ENCODE peak calls at places on chromosomes 16 and 17, in five cellular contexts. X, R, S, Y and N are unnamed samples. For H3K4me1, the result is how much of the 10 kb centered on the place peaks cover.

GRCh38 chr16:85490407-85490806 is 122.7 kb upstream of the GSE1 start:
- DNase-seq in X (no peak), R (no peak), S (no peak), Y (no peak), N (no peak)

GRCh38 chr16:19116711-19117449 is 3.1 kb downstream of the ITPRIPL2 start:
- DNase-seq in Y (no peak), S (no peak), R (no peak), X (no peak), N (no peak)

GRCh38 chr16:15846510-15846909 is 10.3 kb downstream of the MYH11 start:
- DNase-seq in Y (no peak), X (no peak), S (no peak), R (no peak), N (no peak)

GRCh38 chr16:84806256-84806889 is 13.4 kb upstream of the CRISPLD2 start:
- DNase-seq in X (no peak), Y (no peak), S (peak), R (peak), N (peak)

GRCh38 chr17:65595071-65595655 is 33.7 kb upstream of the AXIN2 start:
- DNase-seq in S (peak), Y (no peak), X (no peak), R (no peak), N (no peak)

GRCh38 chr16:75289189-75289588 is 37.8 kb upstream of the BCAR1 start:
- DNase-seq in X (no peak), R (no peak), Y (no peak), S (no peak), N (no peak)

GRCh38 chr17:39703913-39704312 is 4.0 kb downstream of the ERBB2 start:
- DNase-seq in X (no peak), R (no peak), Y (no peak), S (no peak), N (no peak)

GRCh38 chr16:12318661-12319463 is 342.3 kb downstream of the SNX29 start:
- DNase-seq in S (no peak), R (no peak), Y (no peak), X (no peak), N (no peak)

GRCh38 chr17:2689411-2690164 is 22.0 kb downstream of the CLUH start:
- DNase-seq in S (no peak), R (peak), X (no peak), Y (no peak), N (peak)

GRCh38 chr17:57459286-57459915 is 203.1 kb downstream of the MSI2 start:
- DNase-seq in R (no peak), Y (no peak), X (no peak), S (peak), N (no peak)

GRCh38 chr16:24906199-24906808 is 60.5 kb downstream of the SLC5A11 start:
- DNase-seq in Y (no peak), S (peak), R (no peak), X (no peak), N (no peak)

GRCh38 chr17:78241277-78242023 is 10.0 kb downstream of the TMEM235 start:
- DNase-seq in X (no peak), Y (no peak), S (peak), R (peak), N (no peak)

GRCh38 chr16:67406628-67407027 is 9.6 kb downstream of the ZDHHC1 start:
- DNase-seq in S (no peak), X (no peak), Y (peak), R (peak), N (no peak)

GRCh38 chr17:4562000-4562969 is 1.9 kb upstream of the GGT6 start:
- DNase-seq in S (no peak), R (no peak), X (no peak), Y (no peak), N (no peak)

GRCh38 chr16:89354325-89354724 is 136.0 kb downstream of the ANKRD11 start:
- DNase-seq in R (no peak), Y (no peak), X (no peak), S (no peak), N (peak)

GRCh38 chr16:2031081-2031577 is 4.4 kb downstream of the NHERF2 start:
- DNase-seq in X (no peak), Y (no peak), S (no peak), R (no peak), N (no peak)

GRCh38 chr16:75460441-75460840 is 4.0 kb downstream of the TMEM170A start:
- DNase-seq in S (no peak), X (no peak), R (no peak), Y (no peak), N (no peak)

GRCh38 chr17:57366558-57367351 is 110.4 kb downstream of the MSI2 start:
- DNase-seq in Y (no peak), R (no peak), X (no peak), S (peak), N (no peak)

GRCh38 chr16:55349867-55350266 is 25.9 kb downstream of the IRX6 start:
- DNase-seq in S (no peak), X (no peak), Y (no peak), R (no peak), N (no peak)

GRCh38 chr16:49590166-49590871 is 216.7 kb downstream of the C16orf78 start:
- DNase-seq in X (no peak), S (no peak), Y (no peak), R (no peak), N (no peak)

GRCh38 chr16:84986879-84987278 is 24.5 kb downstream of the ZDHHC7 start:
- DNase-seq in Y (no peak), S (no peak), R (no peak), X (no peak), N (no peak)

GRCh38 chr17:39485555-39485954 is 24.3 kb downstream of the CDK12 start:
- DNase-seq in X (no peak), R (no peak), Y (no peak), S (peak), N (no peak)

GRCh38 chr17:49798182-49798581 is 9.7 kb downstream of the KAT7 start:
- DNase-seq in Y (no peak), R (no peak), X (no peak), S (no peak), N (no peak)

GRCh38 chr16:4744758-4745569 is 10.6 kb downstream of the DNAAF8 start:
- DNase-seq in X (no peak), S (no peak), R (peak), Y (no peak), N (no peak)

GRCh38 chr17:50944054-50944901 is 78.1 kb upstream of the TOB1 start:
- DNase-seq in R (peak), X (peak), Y (peak), S (peak), N (peak)

GRCh38 chr16:8622315-8622656 is 788 bp downstream of the METTL22 start:
- DNase-seq in S (no peak), X (no peak), Y (no peak), R (peak), N (no peak)

GRCh38 chr17:53722407-53722806 is 100.3 kb upstream of the KIF2B start:
- DNase-seq in X (no peak), R (no peak), Y (no peak), S (peak), N (no peak)

GRCh38 chr16:9090101-9090959 is 1.1 kb upstream of the HAPSTR1 start:
- DNase-seq in X (peak), R (peak), S (no peak), Y (peak), N (peak)

GRCh38 chr17:10295728-10296343 is 77.0 kb downstream of the MYH13 start:
- DNase-seq in X (peak), S (peak), Y (peak), R (peak), N (peak)

GRCh38 chr16:17755158-17755557 is 284.4 kb upstream of the XYLT1 start:
- DNase-seq in Y (no peak), S (no peak), R (no peak), X (no peak), N (no peak)

GRCh38 chr16:14193316-14193871 is 122.3 kb downstream of the MRTFB start:
- DNase-seq in S (no peak), Y (no peak), X (peak), R (no peak), N (no peak)

GRCh38 chr17:56310780-56311179 is 157.5 kb downstream of the ANKFN1 start:
- DNase-seq in R (no peak), X (no peak), Y (no peak), S (no peak), N (no peak)

GRCh38 chr17:7281953-7282751 is 634 bp downstream of the SLC2A4 start:
- DNase-seq in Y (no peak), X (no peak), R (peak), S (no peak), N (peak)

GRCh38 chr17:12391468-12391867 is 274.2 kb upstream of the MYOCD start:
- DNase-seq in Y (no peak), R (no peak), S (no peak), X (no peak), N (no peak)

GRCh38 chr17:40560592-40561293 is 4.5 kb downstream of the CCR7 start:
- DNase-seq in Y (no peak), X (no peak), S (no peak), R (no peak), N (peak)

GRCh38 chr17:78397681-78398101 is 19.2 kb downstream of the PGS1 start:
- DNase-seq in Y (no peak), R (no peak), S (no peak), X (no peak), N (no peak)

GRCh38 chr17:77286641-77287431 is 146.1 kb downstream of the SEC14L1 start:
- DNase-seq in Y (no peak), X (peak), R (peak), S (peak), N (peak)

DNA sequence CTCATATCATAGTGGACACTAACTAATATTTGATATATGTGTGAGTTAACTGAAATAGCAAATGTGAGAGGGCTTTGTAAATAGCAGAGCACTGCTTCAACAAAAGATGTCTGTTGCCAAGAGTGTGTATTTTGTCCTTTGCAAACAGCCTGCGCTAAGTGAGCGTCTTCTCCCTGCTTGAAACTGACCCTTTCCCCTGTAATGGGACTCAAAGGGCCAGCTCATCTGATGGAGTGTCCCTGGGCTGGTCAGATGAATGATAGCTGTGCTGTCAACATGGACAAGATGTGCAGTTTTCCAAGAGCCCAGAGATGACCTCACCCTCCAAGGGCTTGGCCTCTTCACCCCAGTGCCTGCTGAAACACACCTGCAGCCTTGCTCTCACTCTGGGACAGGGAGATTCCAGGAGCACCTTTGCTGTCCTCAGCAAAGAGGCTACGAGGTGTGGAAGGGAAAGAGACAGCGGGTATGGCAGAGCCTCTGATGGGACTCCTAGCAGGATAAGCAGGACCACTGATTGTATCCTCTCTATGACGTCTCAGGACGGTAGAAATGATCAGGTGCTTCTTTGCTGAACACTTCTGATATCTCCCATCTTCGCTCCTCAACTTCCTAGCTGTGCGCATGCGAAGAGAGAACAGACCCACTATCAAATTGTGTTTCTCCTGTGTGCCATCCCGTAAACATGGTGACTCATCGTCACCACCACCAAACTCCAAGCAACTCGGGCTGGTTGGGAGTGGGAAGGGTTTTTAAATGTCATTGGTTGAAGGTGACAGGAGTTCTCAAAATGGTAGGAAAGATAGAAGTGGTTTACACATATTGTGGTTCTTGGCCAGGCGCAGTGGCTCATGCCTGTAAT is 35.8 kb upstream of the TBX2 start:
- DNase-seq in Y (no peak), X (no peak), S (no peak), R (no peak), N (no peak)
- TF ChIP-seq EP300 in Y (no peak), X (no peak), S (no peak), R (no peak), N (no peak)

DNA sequence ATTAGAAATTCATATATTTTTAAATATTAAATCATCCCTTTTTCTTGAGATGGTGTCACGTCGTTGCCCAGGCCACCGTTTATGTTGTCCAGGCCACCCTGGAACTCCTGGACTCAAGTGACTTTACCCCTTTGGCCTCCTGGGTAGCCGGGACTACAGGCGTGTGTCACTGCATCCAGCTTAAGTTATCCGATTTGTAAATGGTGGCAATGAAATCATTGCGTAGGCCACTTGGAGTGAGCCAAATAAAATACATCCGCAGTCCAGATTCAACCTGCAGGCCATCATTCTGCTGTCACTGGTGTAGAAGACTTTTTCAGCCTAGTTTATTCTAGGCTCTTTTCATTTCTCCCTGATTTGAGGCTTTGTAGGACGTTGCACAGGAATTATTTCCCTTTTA is 449.9 kb downstream of the MAF start:
- DNase-seq in S (no peak), Y (no peak), R (no peak), X (no peak), N (no peak)
- H3K4me1 ChIP-seq in S (under half), Y (under half), R (under half), X (under half), N (under half)

GRCh38 chr17:17398928-17399926 is 77.6 kb upstream of the MED9 start:
- DNase-seq in R (peak), X (no peak), S (no peak), Y (peak), N (no peak)

GRCh38 chr17:17400566-17401184 is 76.1 kb upstream of the MED9 start:
- DNase-seq in Y (no peak), S (no peak), X (no peak), R (no peak), N (no peak)

GRCh38 chr17:17400070-17400469 is 76.7 kb upstream of the MED9 start:
- DNase-seq in S (no peak), R (no peak), X (no peak), Y (no peak), N (no peak)

GRCh38 chr17:17395885-17396284 is 80.9 kb upstream of the MED9 start:
- DNase-seq in Y (no peak), X (no peak), S (no peak), R (no peak), N (no peak)

GRCh38 chr17:17398188-17398927 is 78.4 kb upstream of the MED9 start:
- DNase-seq in X (no peak), S (no peak), Y (peak), R (no peak), N (no peak)
- TF ChIP-seq EP300 in X (no peak), S (no peak), Y (no peak), R (no peak), N (no peak)

GRCh38 chr17:58536541-58536940 is 22.1 kb upstream of the MTMR4 start:
- DNase-seq in S (no peak), X (no peak), Y (no peak), R (no peak), N (no peak)

GRCh38 chr17:58535431-58535830 is 21.0 kb upstream of the MTMR4 start:
- DNase-seq in Y (no peak), R (no peak), X (no peak), S (peak), N (no peak)

GRCh38 chr17:58538801-58539410 is 24.5 kb upstream of the MTMR4 start:
- DNase-seq in X (no peak), S (no peak), R (no peak), Y (no peak), N (no peak)

GRCh38 chr17:58534901-58535421 is 20.5 kb upstream of the MTMR4 start:
- DNase-seq in Y (no peak), R (no peak), X (no peak), S (peak), N (no peak)

DNA sequence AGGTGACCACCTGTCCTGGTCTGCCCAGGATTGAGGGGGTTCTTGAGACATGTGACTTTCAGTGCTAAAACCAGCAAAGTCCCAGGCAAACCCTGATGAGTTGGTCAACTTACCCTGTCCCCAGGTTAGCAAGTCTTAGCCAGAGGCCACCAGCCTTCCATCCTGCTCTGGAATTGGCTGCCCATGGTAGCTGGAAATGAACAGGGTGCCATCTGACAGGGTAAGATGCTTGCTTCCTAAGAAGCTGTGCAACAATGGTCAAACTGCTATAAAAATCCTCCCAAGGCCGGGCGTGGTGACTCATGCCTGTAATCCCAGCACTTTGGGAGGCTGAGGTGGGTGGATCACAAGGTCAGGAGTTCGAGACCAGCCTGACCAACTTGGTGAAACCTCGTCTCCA is 22.8 kb upstream of the MTMR4 start:
- DNase-seq in X (no peak), S (no peak), R (no peak), Y (no peak), N (no peak)
- H3K4me1 ChIP-seq in X (under half), S (under half), R (under half), Y (under half), N (under half)

GRCh38 chr17:9218068-9218635 is 196.8 kb downstream of the NTN1 start:
- DNase-seq in R (no peak), Y (no peak), X (no peak), S (no peak), N (no peak)

GRCh38 chr17:9218911-9219310 is 197.6 kb downstream of the NTN1 start:
- DNase-seq in X (no peak), Y (no peak), S (no peak), R (no peak), N (no peak)

GRCh38 chr17:9215465-9215864 is 194.2 kb downstream of the NTN1 start:
- DNase-seq in Y (no peak), S (no peak), R (no peak), X (no peak), N (no peak)

GRCh38 chr17:9219631-9220415 is 198.5 kb downstream of the NTN1 start:
- DNase-seq in S (no peak), Y (no peak), X (no peak), R (no peak), N (no peak)

DNA sequence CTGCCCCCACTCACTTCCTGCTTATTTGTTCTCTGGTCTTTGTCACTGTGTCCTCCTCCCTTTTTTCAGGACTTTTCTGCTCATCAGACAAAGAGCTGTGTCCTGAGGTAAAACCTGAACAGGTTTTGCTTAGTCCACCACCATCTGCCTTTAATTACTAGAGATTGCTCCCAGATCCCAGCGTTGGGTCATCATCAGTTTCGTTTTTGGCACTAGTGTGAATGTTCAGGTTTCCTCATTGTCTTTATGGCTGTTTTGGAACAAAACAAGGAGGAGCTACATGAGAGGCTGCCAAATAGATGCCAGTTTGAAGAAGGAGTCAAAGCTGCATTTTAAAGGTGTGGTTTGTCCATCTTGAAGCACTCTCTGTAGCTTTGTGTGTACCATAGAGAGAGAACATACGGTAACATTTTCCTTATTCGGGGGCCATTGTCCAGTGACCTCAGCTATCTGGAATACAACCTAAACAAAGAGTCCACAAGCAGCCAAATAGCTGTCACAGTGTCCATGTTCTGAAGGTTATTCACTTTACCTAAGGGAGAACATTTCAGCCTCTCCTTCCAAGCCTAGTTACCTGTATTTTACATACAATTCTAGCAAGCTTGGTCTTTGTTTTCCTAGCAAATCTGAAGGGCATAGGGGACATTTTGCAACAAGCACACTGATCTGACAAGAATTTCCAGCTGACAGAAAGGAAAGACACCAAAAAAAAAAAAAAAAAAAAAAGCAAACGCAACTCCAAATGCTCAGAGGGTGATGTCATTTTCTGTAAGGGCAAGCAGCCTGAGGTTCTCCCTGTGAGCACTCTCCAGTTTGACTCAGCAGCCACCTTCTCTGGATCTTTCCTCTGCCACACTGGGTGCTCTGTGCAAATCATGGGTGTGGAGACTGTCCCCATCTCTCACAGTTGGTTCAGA is 196.1 kb downstream of the NTN1 start:
- DNase-seq in X (no peak), Y (no peak), R (peak), S (no peak), N (no peak)
- TF ChIP-seq EP300 in X (no peak), Y (no peak), R (no peak), S (no peak), N (no peak)

DNA sequence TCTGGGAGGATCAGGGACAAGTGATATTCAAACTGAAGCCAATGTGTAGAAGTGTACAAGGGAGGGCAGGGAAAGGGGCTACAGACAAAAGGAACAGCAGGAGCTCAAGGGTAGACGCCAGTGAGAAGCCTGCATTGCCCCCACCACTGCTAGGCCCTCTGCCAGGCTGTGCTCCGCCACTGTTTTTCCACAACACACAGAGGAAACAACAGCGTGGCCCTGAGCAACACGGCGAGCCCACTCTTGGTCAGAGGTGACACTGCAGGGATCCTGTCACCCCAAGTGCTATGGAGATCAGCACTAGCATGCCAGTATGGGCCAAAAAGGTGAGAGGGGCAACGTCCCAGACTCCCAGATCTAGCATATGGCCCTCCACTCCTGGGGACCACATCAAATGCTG is 23.4 kb downstream of the MYO18A start:
- DNase-seq in Y (no peak), S (no peak), X (no peak), R (no peak), N (no peak)
- H3K4me1 ChIP-seq in Y (half or more), S (half or more), X (under half), R (under half), N (under half)